ENCODE peak calls at places on chromosomes 1 and 21, in seven cellular contexts. M is GM03348; T is SHP77; B is anterior cingulate cortex; O is K562; P is lung microvascular endothelial cell; X is stimulated activated CD8-positive, alpha-beta memory T cell treated with anti-CD3 and anti-CD28 coated beads, Interleukin-12 subunit alpha, Interleukin-12 subunit beta, amount 100 ng/mL, for 4 hours. K is an unnamed sample.

GRCh38 chr1:236341298-236341697 is 52.8 kb upstream of the EDARADD start:
- DNase-seq in M (no peak), T (no peak), B (no peak), O (no peak), P (no peak), X (no peak), K (no peak)

GRCh38 chr21:44425307-44425894 is 29.9 kb upstream of the LRRC3 start:
- DNase-seq in M (no peak), T (peak; percentile 76), B (no peak), O (no peak), P (no peak), X (no peak), K (peak; percentile 33)

GRCh38 chr1:2558420-2558819 is 2.2 kb downstream of the TNFRSF14 start:
- DNase-seq in M (no peak), T (no peak), B (no peak), O (no peak), P (no peak), X (no peak), K (no peak)

GRCh38 chr21:37207441-37208009 is 59.6 kb downstream of the VPS26C start:
- DNase-seq in M (peak; percentile 65), T (peak; percentile 4), B (no peak), O (no peak), P (peak; percentile 34), X (no peak), K (no peak)

GRCh38 chr1:14738235-14738634 is 139.8 kb downstream of the KAZN start:
- DNase-seq in M (no peak), T (peak; percentile 31), B (no peak), O (no peak), P (no peak), X (no peak), K (no peak)

GRCh38 chr1:167152192-167152876 is 58.5 kb downstream of the STYXL2 start:
- DNase-seq in M (no peak), T (no peak), B (no peak), O (no peak), P (no peak), X (no peak), K (no peak)

GRCh38 chr1:23466423-23466989 is 17.5 kb downstream of the ASAP3 start:
- DNase-seq in M (no peak), T (no peak), B (peak; percentile 39), O (no peak), P (no peak), X (no peak), K (peak; percentile 19)

GRCh38 chr1:245195398-245195797 is 40.6 kb downstream of the KIF26B start:
- DNase-seq in M (no peak), T (no peak), B (no peak), O (no peak), P (no peak), X (no peak), K (no peak)

GRCh38 chr1:242086093-242086492 is 87.2 kb upstream of the MAP1LC3C start:
- DNase-seq in M (no peak), T (no peak), B (no peak), O (no peak), P (no peak), X (no peak), K (no peak)

GRCh38 chr1:151655362-151655761 is 43.5 kb downstream of the SNX27 start:
- DNase-seq in M (no peak), T (no peak), B (no peak), O (no peak), P (no peak), X (no peak), K (no peak)

GRCh38 chr1:32881871-32882850 is 4.1 kb upstream of the HPCA start:
- DNase-seq in M (no peak), T (no peak), B (no peak), O (no peak), P (peak; percentile 23), X (no peak), K (peak; percentile 90)

GRCh38 chr1:234144866-234145265 is 228.4 kb upstream of the COA6 start:
- DNase-seq in M (no peak), T (no peak), B (no peak), O (no peak), P (no peak), X (no peak), K (no peak)

GRCh38 chr1:200550367-200550766 is 70.2 kb downstream of the KIF14 start:
- DNase-seq in M (no peak), T (no peak), B (no peak), O (no peak), P (no peak), X (no peak), K (no peak)

GRCh38 chr1:22729921-22730320 is 19.3 kb downstream of the EPHB2 start:
- DNase-seq in M (no peak), T (no peak), B (no peak), O (no peak), P (no peak), X (no peak), K (no peak)

GRCh38 chr1:21216835-21217811 is 40.4 kb upstream of the EIF4G3 start:
- DNase-seq in M (peak; percentile 58), T (peak; percentile 45), B (no peak), O (peak; percentile 82), P (peak; percentile 69), X (peak; percentile 29), K (no peak)

GRCh38 chr21:39004776-39005605 is 178.3 kb downstream of the PSMG1 start:
- DNase-seq in M (peak; percentile 65), T (peak; percentile 49), B (peak; percentile 5), O (no peak), P (peak; percentile 58), X (no peak), K (peak; percentile 28)

GRCh38 chr21:33618407-33618806 is 23.1 kb downstream of the CRYZL1 start:
- DNase-seq in M (no peak), T (no peak), B (no peak), O (no peak), P (no peak), X (no peak), K (no peak)

GRCh38 chr1:167128261-167129227 is 34.7 kb downstream of the STYXL2 start:
- DNase-seq in M (no peak), T (no peak), B (no peak), O (no peak), P (no peak), X (no peak), K (no peak)

GRCh38 chr1:62882705-62883104 is 98.8 kb downstream of the ATG4C start:
- DNase-seq in M (no peak), T (no peak), B (no peak), O (no peak), P (no peak), X (no peak), K (no peak)

GRCh38 chr1:88801575-88802208 is 89.7 kb downstream of the GTF2B start:
- DNase-seq in M (no peak), T (no peak), B (no peak), O (no peak), P (no peak), X (no peak), K (no peak)

GRCh38 chr1:115466433-115466832 is 128.4 kb upstream of the NGF start:
- DNase-seq in M (no peak), T (no peak), B (no peak), O (no peak), P (peak; percentile 35), X (no peak), K (no peak)

GRCh38 chr1:207620573-207620893 is 24.4 kb upstream of the CR1L start:
- DNase-seq in M (no peak), T (no peak), B (no peak), O (no peak), P (no peak), X (no peak), K (no peak)

GRCh38 chr1:203916756-203917155 is 55.4 kb downstream of the SNRPE start:
- DNase-seq in M (no peak), T (no peak), B (no peak), O (no peak), P (no peak), X (no peak), K (no peak)

GRCh38 chr1:28249013-28249870 is 10.1 kb upstream of the SESN2 start:
- DNase-seq in M (peak; percentile 63), T (peak; percentile 29), B (no peak), O (no peak), P (peak; percentile 34), X (no peak), K (no peak)

K was measured in dorsolateral prefrontal cortex.